ENCODE peak calls at places on chromosomes 12 and 14, in nine cellular contexts. One of them, this sample, is unnamed.

GRCh38 chr12:123037791-123038190 is 57.3 kb downstream of the ARL6IP4 start:
- DNase-seq in retinal pigment epithelial cell: no peak
- DNase-seq in fibroblast of pulmonary artery: no peak
- DNase-seq in activated CD8-positive, alpha-beta memory T cell treated with anti-CD3 and anti-CD28 coated beads for 4 hours: no peak
- DNase-seq in upper lobe of right lung: peak; percentile 34
- DNase-seq in nephron progenitor cell: no peak
- DNase-seq in AG04450: no peak
- DNase-seq in Calu3: no peak
- DNase-seq in natural killer cell: no peak
- DNase-seq in this sample: no peak

GRCh38 chr12:78853231-78853630 is 11.3 kb upstream of the SYT1 start:
- DNase-seq in retinal pigment epithelial cell: no peak
- DNase-seq in natural killer cell: no peak
- DNase-seq in AG04450: no peak
- DNase-seq in fibroblast of pulmonary artery: no peak
- DNase-seq in Calu3: no peak
- DNase-seq in nephron progenitor cell: no peak
- DNase-seq in upper lobe of right lung: no peak
- DNase-seq in activated CD8-positive, alpha-beta memory T cell treated with anti-CD3 and anti-CD28 coated beads for 4 hours: no peak
- DNase-seq in this sample: no peak

GRCh38 chr12:91126516-91126915 is 15.2 kb upstream of the LUM start:
- DNase-seq in nephron progenitor cell: no peak
- DNase-seq in natural killer cell: no peak
- DNase-seq in retinal pigment epithelial cell: no peak
- DNase-seq in upper lobe of right lung: no peak
- DNase-seq in fibroblast of pulmonary artery: no peak
- DNase-seq in activated CD8-positive, alpha-beta memory T cell treated with anti-CD3 and anti-CD28 coated beads for 4 hours: no peak
- DNase-seq in AG04450: no peak
- DNase-seq in Calu3: no peak
- DNase-seq in this sample: no peak

GRCh38 chr14:66121859-66122258 is 364.3 kb upstream of the CCDC196 start:
- DNase-seq in upper lobe of right lung: no peak
- DNase-seq in nephron progenitor cell: no peak
- DNase-seq in natural killer cell: no peak
- DNase-seq in retinal pigment epithelial cell: no peak
- DNase-seq in Calu3: no peak
- DNase-seq in fibroblast of pulmonary artery: no peak
- DNase-seq in AG04450: no peak
- DNase-seq in activated CD8-positive, alpha-beta memory T cell treated with anti-CD3 and anti-CD28 coated beads for 4 hours: no peak
- DNase-seq in this sample: no peak

GRCh38 chr14:98580131-98580678 is 691.8 kb downstream of the BCL11B start:
- DNase-seq in upper lobe of right lung: no peak
- DNase-seq in fibroblast of pulmonary artery: no peak
- DNase-seq in AG04450: no peak
- DNase-seq in nephron progenitor cell: peak; percentile 53
- DNase-seq in activated CD8-positive, alpha-beta memory T cell treated with anti-CD3 and anti-CD28 coated beads for 4 hours: no peak
- DNase-seq in retinal pigment epithelial cell: no peak
- DNase-seq in natural killer cell: no peak
- DNase-seq in Calu3: no peak
- DNase-seq in this sample: peak; percentile 14

GRCh38 chr14:99873653-99874052 is 80.4 kb downstream of the EML1 start:
- DNase-seq in fibroblast of pulmonary artery: no peak
- DNase-seq in natural killer cell: no peak
- DNase-seq in AG04450: no peak
- DNase-seq in upper lobe of right lung: no peak
- DNase-seq in nephron progenitor cell: no peak
- DNase-seq in Calu3: no peak
- DNase-seq in retinal pigment epithelial cell: no peak
- DNase-seq in activated CD8-positive, alpha-beta memory T cell treated with anti-CD3 and anti-CD28 coated beads for 4 hours: no peak
- DNase-seq in this sample: no peak

GRCh38 chr14:71169028-71169427 is 261.8 kb downstream of the PCNX1 start:
- DNase-seq in retinal pigment epithelial cell: no peak
- DNase-seq in natural killer cell: no peak
- DNase-seq in AG04450: no peak
- DNase-seq in upper lobe of right lung: no peak
- DNase-seq in fibroblast of pulmonary artery: no peak
- DNase-seq in Calu3: no peak
- DNase-seq in activated CD8-positive, alpha-beta memory T cell treated with anti-CD3 and anti-CD28 coated beads for 4 hours: no peak
- DNase-seq in nephron progenitor cell: no peak
- DNase-seq in this sample: no peak

GRCh38 chr14:77098470-77099353 is 654 bp downstream of the CIPC start:
- DNase-seq in AG04450: no peak
- DNase-seq in natural killer cell: no peak
- DNase-seq in fibroblast of pulmonary artery: no peak
- DNase-seq in upper lobe of right lung: peak; percentile 83
- DNase-seq in retinal pigment epithelial cell: no peak
- DNase-seq in activated CD8-positive, alpha-beta memory T cell treated with anti-CD3 and anti-CD28 coated beads for 4 hours: no peak
- DNase-seq in Calu3: peak; percentile 28
- DNase-seq in nephron progenitor cell: no peak
- DNase-seq in this sample: peak; percentile 17

GRCh38 chr14:63787995-63788946 is 60.4 kb upstream of the SGPP1 start:
- DNase-seq in nephron progenitor cell: no peak
- DNase-seq in Calu3: no peak
- DNase-seq in AG04450: no peak
- DNase-seq in natural killer cell: no peak
- DNase-seq in retinal pigment epithelial cell: no peak
- DNase-seq in fibroblast of pulmonary artery: no peak
- DNase-seq in upper lobe of right lung: no peak
- DNase-seq in activated CD8-positive, alpha-beta memory T cell treated with anti-CD3 and anti-CD28 coated beads for 4 hours: no peak
- DNase-seq in this sample: no peak

GRCh38 chr12:22230280-22230794 is 104.2 kb downstream of the ST8SIA1 start:
- DNase-seq in activated CD8-positive, alpha-beta memory T cell treated with anti-CD3 and anti-CD28 coated beads for 4 hours: no peak
- DNase-seq in upper lobe of right lung: no peak
- DNase-seq in retinal pigment epithelial cell: no peak
- DNase-seq in natural killer cell: no peak
- DNase-seq in fibroblast of pulmonary artery: no peak
- DNase-seq in nephron progenitor cell: no peak
- DNase-seq in AG04450: no peak
- DNase-seq in Calu3: no peak
- DNase-seq in this sample: no peak

GRCh38 chr12:120922279-120922678 is 18.1 kb upstream of the SPPL3 start:
- DNase-seq in Calu3: no peak
- DNase-seq in activated CD8-positive, alpha-beta memory T cell treated with anti-CD3 and anti-CD28 coated beads for 4 hours: no peak
- DNase-seq in fibroblast of pulmonary artery: no peak
- DNase-seq in nephron progenitor cell: no peak
- DNase-seq in AG04450: no peak
- DNase-seq in retinal pigment epithelial cell: no peak
- DNase-seq in upper lobe of right lung: no peak
- DNase-seq in natural killer cell: no peak
- DNase-seq in this sample: no peak

GRCh38 chr12:110282956-110283817 is 2.1 kb downstream of the ATP2A2 start:
- DNase-seq in nephron progenitor cell: no peak
- DNase-seq in AG04450: no peak
- DNase-seq in fibroblast of pulmonary artery: no peak
- DNase-seq in retinal pigment epithelial cell: no peak
- DNase-seq in natural killer cell: no peak
- DNase-seq in upper lobe of right lung: no peak
- DNase-seq in activated CD8-positive, alpha-beta memory T cell treated with anti-CD3 and anti-CD28 coated beads for 4 hours: no peak
- DNase-seq in Calu3: no peak
- DNase-seq in this sample: peak; percentile 17

GRCh38 chr12:214005-214736 is at the start of gene SLC6A12:
- DNase-seq in fibroblast of pulmonary artery: no peak
- DNase-seq in Calu3: no peak
- DNase-seq in nephron progenitor cell: no peak
- DNase-seq in AG04450: no peak
- DNase-seq in activated CD8-positive, alpha-beta memory T cell treated with anti-CD3 and anti-CD28 coated beads for 4 hours: no peak
- DNase-seq in natural killer cell: no peak
- DNase-seq in upper lobe of right lung: no peak
- DNase-seq in retinal pigment epithelial cell: no peak
- DNase-seq in this sample: no peak

GRCh38 chr12:131370791-131371579 is 339.9 kb upstream of the SFSWAP start:
- DNase-seq in retinal pigment epithelial cell: no peak
- DNase-seq in fibroblast of pulmonary artery: no peak
- DNase-seq in Calu3: no peak
- DNase-seq in AG04450: no peak
- DNase-seq in upper lobe of right lung: no peak
- DNase-seq in activated CD8-positive, alpha-beta memory T cell treated with anti-CD3 and anti-CD28 coated beads for 4 hours: no peak
- DNase-seq in nephron progenitor cell: no peak
- DNase-seq in natural killer cell: no peak
- DNase-seq in this sample: no peak

This sample was measured in SW480.